ENCODE peak calls at places on chromosomes 4 and X, in ten cellular contexts. K is tibial nerve; F is GM13977; T is AG09319; R is colonic mucosa; E is HFF-Myc; W is tibial artery; P is MCF 10A; H is CD8-positive, alpha-beta T cell; L is neural crest cell. Z is an unnamed sample.

GRCh38 chr4:27692098-27692679 is 831.5 kb downstream of the STIM2 start:
- DNase-seq in K (no peak), F (peak), T (peak), R (no peak), E (peak), W (no peak), P (peak), H (no peak), L (no peak), Z (peak)

GRCh38 chr4:67861513-67861912 is 22.3 kb downstream of the TMPRSS11D start:
- DNase-seq in K (no peak), F (no peak), T (no peak), R (no peak), E (no peak), W (no peak), P (peak), H (no peak), L (no peak), Z (no peak)

GRCh38 chrX:84168574-84168973 is 19.4 kb downstream of the RPS6KA6 start:
- DNase-seq in K (no peak), F (no peak), T (no peak), R (no peak), E (no peak), W (no peak), P (no peak), H (no peak), L (no peak), Z (no peak)

GRCh38 chr4:115675721-115676120 is 562.3 kb upstream of the NDST4 start:
- DNase-seq in K (no peak), F (no peak), T (no peak), R (no peak), E (no peak), W (no peak), P (peak), H (no peak), L (no peak), Z (no peak)

GRCh38 chr4:127196656-127197352 is 436.0 kb upstream of the INTU start:
- DNase-seq in K (no peak), F (no peak), T (no peak), R (no peak), E (no peak), W (no peak), P (no peak), H (no peak), L (no peak), Z (no peak)

GRCh38 chrX:10045327-10046000 is 78.3 kb downstream of the CLDN34 start:
- DNase-seq in K (no peak), F (no peak), T (no peak), R (no peak), E (no peak), W (peak), P (no peak), H (no peak), L (no peak), Z (no peak)

GRCh38 chr4:113823291-113823659 is 61.7 kb upstream of the CAMK2D start:
- DNase-seq in K (no peak), F (peak), T (no peak), R (no peak), E (no peak), W (no peak), P (no peak), H (no peak), L (no peak), Z (peak)

GRCh38 chrX:22365460-22365859 is 92.7 kb downstream of the CBLL2 start:
- DNase-seq in K (no peak), F (no peak), T (peak), R (no peak), E (no peak), W (no peak), P (peak), H (no peak), L (no peak), Z (no peak)

DNA sequence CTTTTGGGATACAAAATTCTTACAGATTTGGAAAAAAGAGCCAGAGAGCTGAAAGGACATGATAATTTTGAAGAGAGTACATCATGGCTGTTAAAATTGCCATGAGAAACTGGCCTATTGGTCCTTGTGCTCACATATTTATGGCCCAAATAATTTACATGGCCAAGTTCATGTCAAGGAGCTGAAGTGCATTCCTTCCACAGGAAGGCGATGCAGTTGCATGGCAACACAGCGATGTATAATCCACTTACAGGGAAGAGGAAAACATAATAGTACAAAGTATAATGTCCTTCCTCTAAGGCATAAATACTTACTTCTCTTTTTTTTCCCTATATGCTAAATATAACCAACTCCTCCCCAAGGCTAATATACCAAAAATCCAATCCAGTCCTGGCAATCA is 914.5 kb upstream of the AGA start:
- DNase-seq in K (no peak), F (no peak), T (no peak), R (no peak), E (no peak), W (no peak), P (no peak), H (no peak), L (no peak), Z (no peak)
- TF ChIP-seq CTCF in K (no peak), F (no peak), T (no peak), R (no peak), E (no peak), W (no peak), P (no peak), H (no peak), L (no peak), Z (no peak)

DNA sequence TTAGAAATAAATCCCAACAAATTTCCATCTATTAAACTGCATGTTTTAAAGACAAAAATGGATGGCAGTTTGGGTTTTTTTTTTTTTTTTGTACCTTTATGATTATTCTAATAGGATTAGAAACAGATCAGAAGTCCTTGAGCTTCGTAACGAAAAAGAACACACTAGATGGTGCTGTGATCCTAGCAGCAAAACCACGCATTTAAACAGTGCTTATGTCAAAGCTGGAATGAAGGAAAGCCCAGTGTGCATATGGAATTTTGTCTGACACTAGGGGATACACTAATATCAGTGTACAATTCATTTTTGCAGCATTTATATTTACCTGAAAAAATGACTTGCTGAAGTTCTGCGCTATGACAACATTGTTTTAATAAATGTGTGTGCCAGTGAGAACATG is 229.1 kb downstream of the VEGFC start:
- DNase-seq in K (no peak), F (no peak), T (peak), R (no peak), E (no peak), W (no peak), P (peak), H (no peak), L (no peak), Z (no peak)
- TF ChIP-seq CTCF in K (no peak), F (no peak), T (peak), R (no peak), E (no peak), W (no peak), P (peak), H (no peak), L (no peak), Z (no peak)

DNA sequence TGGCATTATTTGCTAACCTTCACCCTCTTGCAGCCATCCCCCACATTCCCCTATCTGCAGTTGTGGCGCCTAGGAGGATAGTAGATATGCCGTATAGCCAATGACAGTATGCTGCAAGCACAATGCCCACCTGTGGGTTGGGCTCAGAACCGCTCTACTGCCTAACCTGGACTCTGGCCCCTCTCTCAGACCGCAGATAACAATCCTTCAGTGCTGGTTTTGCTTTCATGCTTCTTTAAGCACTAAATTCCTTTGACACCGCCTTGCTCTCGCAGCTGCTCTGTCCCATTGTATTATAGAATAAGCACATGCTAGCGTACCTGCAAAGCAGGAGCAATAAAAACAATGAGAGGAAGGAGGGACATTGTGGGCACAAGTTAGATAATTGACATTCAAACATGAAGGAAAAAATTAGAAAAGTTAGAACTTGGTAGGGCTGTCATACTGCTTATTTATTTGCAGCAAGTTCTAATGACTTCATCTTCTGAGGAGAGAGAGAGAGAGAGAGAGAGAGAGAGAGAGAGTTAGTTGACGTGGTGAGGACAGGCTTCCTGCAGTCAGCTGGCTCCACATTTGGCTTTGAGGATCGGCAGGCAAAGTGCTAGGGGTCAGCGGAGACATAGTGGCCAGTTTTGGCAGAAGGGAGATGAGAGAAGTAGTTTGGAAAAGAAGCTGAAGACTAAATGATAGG is 55.8 kb downstream of the WWC2 start:
- DNase-seq in K (no peak), F (no peak), T (no peak), R (no peak), E (no peak), W (no peak), P (no peak), H (no peak), L (no peak), Z (no peak)
- TF ChIP-seq CTCF in K (no peak), F (no peak), T (no peak), R (no peak), E (no peak), W (no peak), P (no peak), H (no peak), L (no peak), Z (no peak)

DNA sequence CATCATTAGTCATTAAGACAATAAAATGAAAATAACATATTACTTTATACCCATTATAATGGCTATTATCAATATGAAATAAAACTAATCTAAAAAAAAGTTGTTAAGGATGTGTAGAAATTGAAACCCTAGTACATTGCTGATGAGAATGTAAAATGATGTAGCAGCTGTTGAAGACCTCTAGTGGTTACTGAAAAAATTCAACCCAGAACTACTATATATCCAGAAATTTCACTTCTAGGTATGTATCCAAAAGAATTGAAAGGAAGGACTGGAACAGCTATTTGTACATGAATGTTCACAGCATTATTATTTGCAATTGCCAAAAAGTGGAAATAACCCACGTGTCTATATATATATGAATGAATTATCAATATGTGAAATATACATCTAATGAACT is 180.3 kb upstream of the KLHL4 start:
- DNase-seq in K (no peak), F (no peak), T (no peak), R (no peak), E (no peak), W (no peak), P (no peak), H (no peak), L (no peak), Z (no peak)
- TF ChIP-seq CTCF in K (no peak), F (no peak), T (no peak), R (no peak), E (no peak), W (no peak), P (peak), H (no peak), L (peak), Z (no peak)

DNA sequence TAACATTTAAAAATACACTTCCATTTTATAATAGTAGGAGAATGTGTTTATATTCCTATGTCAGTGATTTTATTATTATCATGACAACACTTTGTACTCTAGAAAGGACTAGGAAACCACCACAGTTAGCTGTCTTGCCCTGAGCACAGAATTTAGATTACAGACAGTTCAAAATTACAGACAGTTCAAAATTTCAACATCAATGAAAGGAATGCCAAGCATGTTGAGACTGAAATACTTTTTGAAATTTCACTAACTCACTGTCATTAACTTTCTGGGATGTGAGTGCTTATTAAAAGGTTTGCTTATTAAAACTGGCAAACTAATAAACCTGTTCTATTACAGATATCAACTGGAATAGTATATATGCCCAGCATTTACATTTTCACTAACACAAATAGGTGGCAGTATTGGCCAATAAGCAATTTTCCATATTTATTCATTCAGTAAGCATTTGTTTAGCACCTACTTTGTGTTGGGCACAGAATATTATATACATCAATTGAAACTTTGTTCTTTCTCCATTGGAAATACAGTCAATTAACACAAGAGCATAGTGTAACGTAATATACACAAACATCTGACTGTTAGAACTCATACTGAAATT is 179.4 kb downstream of the FBXW7 start:
- DNase-seq in K (no peak), F (no peak), T (no peak), R (no peak), E (no peak), W (no peak), P (peak), H (no peak), L (no peak), Z (no peak)
- TF ChIP-seq CTCF in K (no peak), F (no peak), T (no peak), R (no peak), E (no peak), W (no peak), P (no peak), H (no peak), L (no peak), Z (peak)

DNA sequence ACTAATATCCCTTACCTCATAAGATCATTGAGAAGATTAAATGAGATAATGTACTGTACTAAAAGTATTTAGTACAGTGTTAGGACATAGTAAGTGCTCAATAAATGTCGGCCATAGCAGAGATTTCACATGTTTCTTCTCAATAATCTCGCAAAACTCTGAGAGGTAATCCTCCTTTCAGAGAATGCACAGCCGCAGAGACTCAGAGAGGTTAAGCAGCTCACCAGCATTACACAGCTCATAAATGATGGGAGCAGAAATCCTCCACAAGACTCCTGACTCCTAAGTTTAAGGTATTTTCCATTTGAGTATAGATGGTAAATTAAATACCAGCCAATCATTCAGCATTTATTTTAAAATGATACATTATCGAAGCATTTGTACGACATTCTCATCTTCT is 34.6 kb downstream of the FAM114A1 start:
- DNase-seq in K (no peak), F (no peak), T (no peak), R (no peak), E (no peak), W (no peak), P (no peak), H (no peak), L (no peak), Z (no peak)
- TF ChIP-seq CTCF in K (no peak), F (no peak), T (no peak), R (no peak), E (no peak), W (no peak), P (no peak), H (no peak), L (no peak), Z (no peak)

DNA sequence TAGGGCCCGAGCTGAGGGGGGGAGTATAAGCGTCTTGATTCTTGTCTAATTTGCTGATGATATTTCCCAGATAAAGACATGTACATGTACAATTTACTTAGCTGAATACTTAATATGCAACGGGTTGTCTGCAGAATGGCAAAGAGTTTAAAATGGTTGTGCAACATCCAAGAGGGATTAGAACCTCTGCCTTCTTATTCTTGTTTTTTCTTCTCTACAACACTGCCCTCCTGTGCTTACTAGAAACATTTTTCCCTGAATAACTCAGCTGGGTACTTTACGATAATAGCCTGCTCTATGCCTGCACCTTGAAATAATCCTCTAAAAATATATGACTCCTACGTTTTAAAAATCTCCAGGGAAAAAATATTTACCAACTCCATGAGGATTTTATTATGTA is 41.8 kb downstream of the INTS12 start:
- DNase-seq in K (no peak), F (peak), T (no peak), R (no peak), E (no peak), W (no peak), P (peak), H (no peak), L (no peak), Z (peak)
- TF ChIP-seq CTCF in K (no peak), F (peak), T (no peak), R (no peak), E (no peak), W (peak), P (peak), H (no peak), L (no peak), Z (peak)